ENCODE peak calls at places on chromosome 11, in eight cellular contexts. Q, D, R, S, X, L, V and T are unnamed samples.

GRCh38 chr11:85811624-85812023 is 683 bp upstream of the SYTL2 start:
- DNase-seq in Q (no peak), D (no peak), R (no peak), S (no peak), X (no peak), L (no peak), V (peak; percentile 14), T (no peak)

GRCh38 chr11:109680127-109680526 is 258.1 kb downstream of the C11orf87 start:
- DNase-seq in Q (peak; percentile 18), D (no peak), R (no peak), S (no peak), X (no peak), L (peak; percentile 19), V (no peak), T (no peak)

GRCh38 chr11:81658722-81659121 is 1074.9 kb downstream of the FAM181B start:
- DNase-seq in Q (peak; percentile 9), D (no peak), R (no peak), S (no peak), X (peak; percentile 10), L (peak; percentile 38), V (peak; percentile 48), T (peak; percentile 81)

GRCh38 chr11:121535122-121535796 is 82.5 kb upstream of the SORL1-AS1 start:
- DNase-seq in Q (peak; percentile 29), D (no peak), R (no peak), S (no peak), X (no peak), L (peak; percentile 55), V (no peak), T (no peak)

GRCh38 chr11:57458410-57459111 is 1.8 kb upstream of the RTN4RL2 start:
- DNase-seq in Q (peak; percentile 11), D (no peak), R (peak; percentile 40), S (peak; percentile 92), X (peak; percentile 84), L (peak; percentile 60), V (peak; percentile 70), T (peak; percentile 70)

GRCh38 chr11:130162733-130163132 is 3.2 kb downstream of the ST14 start:
- DNase-seq in Q (no peak), D (no peak), R (no peak), S (no peak), X (no peak), L (no peak), V (no peak), T (no peak)

GRCh38 chr11:118109231-118109630 is 22.5 kb upstream of the SMIM35 start:
- DNase-seq in Q (peak; percentile 4), D (no peak), R (no peak), S (no peak), X (no peak), L (peak; percentile 20), V (no peak), T (no peak)

GRCh38 chr11:35377262-35377661 is 42.1 kb downstream of the SLC1A2 start:
- DNase-seq in Q (no peak), D (no peak), R (no peak), S (no peak), X (peak; percentile 30), L (no peak), V (no peak), T (no peak)

GRCh38 chr11:3341298-3341697 is 37.6 kb downstream of the ZNF195 start:
- DNase-seq in Q (no peak), D (peak; percentile 18), R (peak; percentile 67), S (peak; percentile 92), X (peak; percentile 65), L (peak; percentile 65), V (peak; percentile 77), T (peak; percentile 93)

GRCh38 chr11:88102595-88102929 is 72.7 kb downstream of the RAB38 start:
- DNase-seq in Q (no peak), D (no peak), R (no peak), S (no peak), X (no peak), L (no peak), V (no peak), T (peak; percentile 51)

GRCh38 chr11:70606248-70606950 is 208.1 kb downstream of the CTTN start:
- DNase-seq in Q (no peak), D (no peak), R (peak; percentile 11), S (no peak), X (no peak), L (no peak), V (no peak), T (no peak)

GRCh38 chr11:57804466-57804865 is 42.9 kb downstream of the CTNND1 start:
- DNase-seq in Q (peak; percentile 22), D (no peak), R (no peak), S (no peak), X (no peak), L (no peak), V (no peak), T (no peak)

GRCh38 chr11:57547854-57548377 is 10.5 kb downstream of the SMTNL1 start:
- DNase-seq in Q (no peak), D (no peak), R (no peak), S (no peak), X (no peak), L (no peak), V (no peak), T (no peak)

GRCh38 chr11:117356126-117356761 is 28.6 kb downstream of the CEP164 start:
- DNase-seq in Q (no peak), D (no peak), R (no peak), S (no peak), X (no peak), L (peak; percentile 6), V (no peak), T (no peak)

GRCh38 chr11:107493117-107493516 is 35.5 kb upstream of the CWF19L2 start:
- DNase-seq in Q (peak; percentile 63), D (no peak), R (no peak), S (no peak), X (no peak), L (peak; percentile 97), V (no peak), T (no peak)

GRCh38 chr11:64891880-64892279 is 13.5 kb upstream of the EHD1 start:
- DNase-seq in Q (no peak), D (no peak), R (no peak), S (no peak), X (no peak), L (no peak), V (no peak), T (no peak)

GRCh38 chr11:96038046-96038445 is 114.1 kb upstream of the MTMR2 start:
- DNase-seq in Q (no peak), D (no peak), R (no peak), S (no peak), X (no peak), L (peak; percentile 87), V (no peak), T (no peak)

GRCh38 chr11:118435893-118436624 is at the start of gene KMT2A:
- DNase-seq in Q (peak; percentile 95), D (peak; percentile 90), R (peak; percentile 99), S (peak; percentile 100), X (peak; percentile 96), L (peak; percentile 99), V (peak; percentile 99), T (peak; percentile 94)

GRCh38 chr11:74783241-74783871 is 34.7 kb downstream of the RNF169 start:
- DNase-seq in Q (peak; percentile 76), D (peak; percentile 8), R (peak; percentile 29), S (no peak), X (no peak), L (peak; percentile 84), V (no peak), T (peak; percentile 86)

GRCh38 chr11:119602745-119603373 is 126.1 kb downstream of the NECTIN1 start:
- DNase-seq in Q (no peak), D (no peak), R (no peak), S (peak; percentile 69), X (no peak), L (no peak), V (no peak), T (no peak)
- H3K9ac ChIP-seq in Q (no peak overlapping the region), D (no peak overlapping the region), R (no peak overlapping the region), S (no peak overlapping the region), X (no peak overlapping the region), L (no peak overlapping the region), V (no peak overlapping the region), T (no peak overlapping the region)

GRCh38 chr11:123526027-123526805 is 96.1 kb downstream of the GRAMD1B start:
- DNase-seq in Q (no peak), D (no peak), R (no peak), S (no peak), X (no peak), L (no peak), V (no peak), T (no peak)

GRCh38 chr11:123526918-123527317 is 96.8 kb downstream of the GRAMD1B start:
- DNase-seq in Q (no peak), D (no peak), R (no peak), S (no peak), X (no peak), L (no peak), V (no peak), T (no peak)

GRCh38 chr11:123527947-123528346 is 97.9 kb downstream of the GRAMD1B start:
- DNase-seq in Q (no peak), D (no peak), R (no peak), S (no peak), X (no peak), L (no peak), V (no peak), T (no peak)

GRCh38 chr11:123525511-123525918 is 95.4 kb downstream of the GRAMD1B start:
- DNase-seq in Q (no peak), D (no peak), R (no peak), S (no peak), X (peak; percentile 72), L (no peak), V (peak; percentile 39), T (no peak)

GRCh38 chr11:123527526-123527925 is 97.5 kb downstream of the GRAMD1B start:
- DNase-seq in Q (no peak), D (no peak), R (no peak), S (no peak), X (no peak), L (no peak), V (no peak), T (no peak)
- H3K27ac ChIP-seq in Q (no peak overlapping the region), D (no peak overlapping the region), R (no peak overlapping the region), S (no peak overlapping the region), X (no peak overlapping the region), L (no peak overlapping the region), V (no peak overlapping the region), T (no peak overlapping the region)

GRCh38 chr11:11998091-11998781 is 10.2 kb downstream of the DKK3 start:
- DNase-seq in Q (peak; percentile 95), D (no peak), R (no peak), S (no peak), X (no peak), L (peak; percentile 88), V (no peak), T (no peak)
- H2AFZ ChIP-seq in Q (no peak overlapping the region), D (peak overlapping the region; percentile 87), R (no peak overlapping the region), S (no peak overlapping the region), X (no peak overlapping the region), L (peak overlapping the region; percentile 91), V (no peak overlapping the region), T (no peak overlapping the region)

DNA sequence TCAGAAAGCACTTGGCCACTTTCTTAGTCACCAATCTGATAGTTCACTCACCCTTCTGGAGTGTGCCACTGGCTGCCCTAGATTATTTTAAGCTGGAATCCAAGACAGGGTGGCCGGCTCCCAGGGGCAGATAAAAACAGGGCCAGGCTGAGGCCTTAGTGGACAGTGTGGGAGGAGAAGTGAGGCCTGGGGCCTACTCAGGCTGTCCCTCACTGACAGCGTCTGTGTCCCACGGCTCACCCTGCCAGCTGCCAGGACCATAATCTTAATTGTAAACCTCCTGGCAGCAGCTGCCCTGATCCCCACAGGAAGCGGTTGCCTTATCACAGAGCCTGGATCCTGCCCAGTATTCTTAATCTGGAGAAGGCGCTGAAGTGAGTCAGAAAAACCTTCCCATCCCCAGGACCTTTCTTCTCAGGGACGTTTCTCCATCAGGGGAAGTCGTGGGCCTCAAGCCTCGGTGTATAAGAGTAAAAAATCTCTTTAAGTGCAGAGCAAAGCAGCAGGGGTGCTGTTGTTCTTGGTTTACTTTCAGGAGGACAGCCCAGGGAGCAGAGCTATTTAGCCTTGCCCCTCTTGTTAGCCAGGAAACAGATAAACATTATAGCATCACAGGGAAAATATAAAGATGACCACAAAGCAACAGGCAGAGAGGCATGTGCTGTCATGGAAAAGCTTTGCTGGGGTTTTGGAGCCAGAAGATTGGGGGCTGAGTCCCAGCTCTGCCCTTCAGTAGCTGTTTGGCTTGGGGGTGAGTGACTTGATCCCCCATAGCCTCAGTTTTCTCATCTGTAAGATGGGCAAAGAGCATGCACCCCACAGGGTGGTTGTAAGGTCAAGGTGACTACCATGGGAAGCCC is 39.6 kb downstream of the TSPAN18 start:
- DNase-seq in Q (peak; percentile 93), D (no peak), R (no peak), S (peak; percentile 38), X (peak; percentile 76), L (no peak), V (no peak), T (no peak)
- H3K9ac ChIP-seq in Q (peak overlapping the region; percentile 7), D (no peak overlapping the region), R (no peak overlapping the region), S (no peak overlapping the region), X (no peak overlapping the region), L (no peak overlapping the region), V (no peak overlapping the region), T (no peak overlapping the region)